ENCODE peak calls at places on chromosomes 2 and 18, in five cellular contexts. E is psoas muscle, Z is A549, G is heart right ventricle, U is PC-3. D is an unnamed sample.

GRCh38 chr2:205288681-205289080 is 393.6 kb upstream of the NRP2 start:
- DNase-seq in Z (no peak), E (no peak), G (no peak), U (no peak), D (no peak)

GRCh38 chr2:120761911-120762310 is 26.2 kb downstream of the GLI2 start:
- DNase-seq in G (no peak), E (no peak), Z (no peak), U (no peak), D (no peak)

GRCh38 chr18:69817335-69817935 is 130.2 kb downstream of the CD226 start:
- DNase-seq in E (no peak), Z (no peak), U (peak; percentile 66), G (no peak), D (no peak)

GRCh38 chr18:79853303-79853992 is 55.7 kb downstream of the KCNG2 start:
- DNase-seq in G (no peak), Z (no peak), E (no peak), U (no peak), D (no peak)

GRCh38 chr2:235716875-235717496 is 223.1 kb downstream of the AGAP1 start:
- DNase-seq in G (no peak), Z (no peak), U (no peak), E (no peak), D (peak; percentile 18)

GRCh38 chr2:156338578-156338977 is 6.1 kb upstream of the NR4A2 start:
- DNase-seq in U (no peak), G (no peak), E (no peak), Z (peak; percentile 51), D (no peak)

GRCh38 chr2:58240595-58240937 is 559 bp downstream of the FANCL start:
- DNase-seq in E (no peak), Z (no peak), U (peak; percentile 39), G (no peak), D (no peak)

GRCh38 chr2:14530506-14530905 is 102.0 kb upstream of the LRATD1 start:
- DNase-seq in G (no peak), E (no peak), U (no peak), Z (no peak), D (no peak)

GRCh38 chr2:189285962-189286648 is 106.5 kb upstream of the COL5A2 start:
- DNase-seq in E (no peak), Z (peak; percentile 85), G (no peak), U (peak; percentile 63), D (no peak)

GRCh38 chr18:48983793-48984437 is 33.1 kb upstream of the SMAD7 start:
- DNase-seq in Z (no peak), G (peak; percentile 60), U (no peak), E (no peak), D (peak; percentile 45)

GRCh38 chr2:47950340-47951280 is 44.3 kb upstream of the FBXO11 start:
- DNase-seq in Z (no peak), E (no peak), G (no peak), U (no peak), D (no peak)

GRCh38 chr18:44896817-44897216 is 216.1 kb downstream of the SETBP1 start:
- DNase-seq in U (no peak), G (no peak), E (no peak), Z (no peak), D (peak; percentile 87)

GRCh38 chr2:9091819-9092218 is 88.3 kb upstream of the MBOAT2 start:
- DNase-seq in E (no peak), Z (no peak), U (peak; percentile 62), G (no peak), D (no peak)

GRCh38 chr2:64135421-64135820 is 8.8 kb downstream of the PELI1 start:
- DNase-seq in Z (no peak), U (no peak), G (no peak), E (no peak), D (no peak)

GRCh38 chr2:193562031-193562430 is 1367.3 kb upstream of the TMEFF2 start:
- DNase-seq in G (no peak), U (no peak), E (no peak), Z (no peak), D (no peak)

GRCh38 chr2:186347472-186347871 is 138.6 kb upstream of the ZC3H15 start:
- DNase-seq in U (peak; percentile 67), E (no peak), G (no peak), Z (no peak), D (no peak)

GRCh38 chr2:167756427-167756826 is 491.0 kb downstream of the STK39 start:
- DNase-seq in U (no peak), Z (no peak), E (no peak), G (no peak), D (no peak)

GRCh38 chr2:237754849-237755248 is 43.7 kb upstream of the RBM44 start:
- DNase-seq in Z (no peak), U (no peak), E (no peak), G (no peak), D (no peak)

GRCh38 chr18:24071029-24071428 is 56.5 kb downstream of the TTC39C start:
- DNase-seq in U (no peak), G (no peak), E (no peak), Z (no peak), D (no peak)

GRCh38 chr18:58194028-58194427 is 150.0 kb downstream of the NEDD4L start:
- DNase-seq in Z (no peak), G (no peak), E (no peak), U (peak; percentile 6), D (peak; percentile 51)

GRCh38 chr2:159201321-159202063 is 85.0 kb downstream of the WDSUB1 start:
- DNase-seq in Z (no peak), G (no peak), U (no peak), E (no peak), D (no peak)

GRCh38 chr2:1633936-1634587 is 110.3 kb downstream of the PXDN start:
- DNase-seq in G (no peak), U (peak; percentile 68), E (no peak), Z (no peak), D (no peak)

GRCh38 chr2:196927318-196928225 is 1.1 kb upstream of the PGAP1 start:
- DNase-seq in Z (peak; percentile 29), U (peak; percentile 43), G (no peak), E (no peak), D (no peak)

GRCh38 chr2:116057538-116057937 is 1615.1 kb downstream of the DPP10 start:
- DNase-seq in E (no peak), Z (no peak), U (no peak), G (no peak), D (no peak)

GRCh38 chr2:1518891-1519530 is 105.7 kb downstream of the TPO start:
- DNase-seq in Z (no peak), G (peak; percentile 64), E (no peak), U (peak; percentile 44), D (no peak)

GRCh38 chr18:63421514-63421913 is 762 bp downstream of the VPS4B start:
- DNase-seq in U (no peak), G (no peak), Z (no peak), E (no peak), D (no peak)

GRCh38 chr18:46155652-46156051 is 51.5 kb downstream of the HAUS1 start:
- DNase-seq in Z (peak; percentile 69), U (peak; percentile 66), E (no peak), G (no peak), D (no peak)

GRCh38 chr2:235116885-235117492 is 165.2 kb downstream of the SH3BP4 start:
- DNase-seq in Z (peak; percentile 58), G (no peak), U (peak; percentile 76), E (no peak), D (no peak)

GRCh38 chr2:160701822-160702221 is 208.2 kb upstream of the RBMS1 start:
- DNase-seq in G (no peak), U (no peak), E (no peak), Z (no peak), D (no peak)

GRCh38 chr18:35770360-35770759 is 188.8 kb downstream of the GALNT1 start:
- DNase-seq in E (no peak), G (no peak), U (peak; percentile 26), Z (no peak), D (no peak)

GRCh38 chr2:31060397-31060796 is 77.8 kb downstream of the GALNT14 start:
- DNase-seq in U (no peak), E (no peak), Z (no peak), G (no peak), D (no peak)

GRCh38 chr18:3368193-3368592 is 81.8 kb upstream of the TGIF1 start:
- DNase-seq in U (peak; percentile 92), Z (no peak), E (no peak), G (no peak), D (no peak)

GRCh38 chr2:69993048-69993565 is 31.7 kb upstream of the ASPRV1 start:
- DNase-seq in U (no peak), Z (no peak), E (no peak), G (no peak), D (no peak)
- H3K4me1 ChIP-seq in U (peaks cover 36% of the 10 kb centered on the region), Z (peaks cover 14% of the 10 kb centered on the region), E (no peaks in the 10 kb centered on the region), G (no peaks in the 10 kb centered on the region), D (no peaks in the 10 kb centered on the region)

DNA sequence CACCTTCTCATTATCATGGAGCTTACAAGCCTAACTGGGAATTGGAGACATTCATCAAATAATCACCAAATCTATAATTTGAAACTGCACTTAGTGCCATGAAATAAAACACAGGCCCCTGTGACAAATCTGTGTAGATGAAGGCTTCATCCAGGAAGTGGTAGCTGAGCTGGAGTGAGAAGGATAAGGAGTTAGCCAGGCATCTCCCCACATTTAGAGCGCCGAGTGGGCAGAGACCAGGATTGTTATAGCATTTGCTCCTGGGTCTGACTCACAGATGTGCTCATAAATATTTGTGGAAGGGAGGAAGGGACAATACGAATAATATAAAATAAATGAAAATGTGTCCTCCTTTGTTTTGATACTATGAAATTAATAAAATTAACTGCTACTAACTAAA is 2.5 kb upstream of the MAT2A start:
- DNase-seq in Z (no peak), G (no peak), E (no peak), U (peak; percentile 87), D (no peak)
- H3K4me3 ChIP-seq in Z (no peak overlapping the region), G (no peak overlapping the region), E (no peak overlapping the region), U (peak overlapping the region; percentile 95), D (no peak overlapping the region)

GRCh38 chr2:100670232-100670631 is 107.4 kb downstream of the PDCL3 start:
- DNase-seq in E (no peak), Z (no peak), G (no peak), U (no peak), D (no peak)
- TF ChIP-seq CTCF in E (no peak), Z (no peak), G (no peak), U (no peak), D (peak; percentile 21)

GRCh38 chr2:152407806-152408205 is 72.8 kb downstream of the FMNL2 start:
- DNase-seq in G (no peak), U (no peak), E (no peak), Z (no peak), D (no peak)

GRCh38 chr2:152409691-152410597 is 75.0 kb downstream of the FMNL2 start:
- DNase-seq in E (no peak), G (no peak), U (peak; percentile 18), Z (no peak), D (peak; percentile 53)

GRCh38 chr2:152407204-152407721 is 72.3 kb downstream of the FMNL2 start:
- DNase-seq in E (peak; percentile 41), Z (peak; percentile 43), G (peak; percentile 40), U (no peak), D (no peak)

GRCh38 chr2:152406836-152407161 is 71.8 kb downstream of the FMNL2 start:
- DNase-seq in U (no peak), E (no peak), Z (no peak), G (no peak), D (no peak)

GRCh38 chr2:152408260-152408659 is 73.3 kb downstream of the FMNL2 start:
- DNase-seq in U (no peak), Z (no peak), E (no peak), G (no peak), D (no peak)
- H3K4me1 ChIP-seq in U (peaks cover 22% of the 10 kb centered on the region), Z (peaks cover 84% of the 10 kb centered on the region), E (peaks cover 61% of the 10 kb centered on the region), G (peaks cover 45% of the 10 kb centered on the region), D (peaks cover 75% of the 10 kb centered on the region)

D was measured in body of pancreas.